ENCODE peak calls at places on chromosomes 11 and 22, in six cellular contexts. F is stomach, X is GM23338, I is H1, A is HCT116, D is sigmoid colon. K is an unnamed sample.

GRCh38 chr11:127888396-127888795 is 699.0 kb downstream of the ETS1 start:
- DNase-seq in F (no peak), X (no peak), I (no peak), A (no peak), D (no peak), K (no peak)

GRCh38 chr11:74634537-74634936 is 42.2 kb downstream of the POLD3 start:
- DNase-seq in F (no peak), X (peak; percentile 4), I (no peak), A (peak; percentile 71), D (no peak), K (no peak)

GRCh38 chr11:62501432-62501891 is 45.1 kb downstream of the AHNAK start:
- DNase-seq in F (peak; percentile 55), X (no peak), I (no peak), A (no peak), D (peak; percentile 80), K (peak; percentile 81)

GRCh38 chr11:61369372-61370348 is 7.5 kb downstream of the TMEM138 start:
- DNase-seq in F (no peak), X (no peak), I (no peak), A (no peak), D (peak; percentile 76), K (peak; percentile 43)

GRCh38 chr11:16945671-16946469 is 68.3 kb downstream of the PLEKHA7 start:
- DNase-seq in F (peak; percentile 73), X (peak; percentile 69), I (peak; percentile 69), A (peak; percentile 51), D (no peak), K (peak; percentile 66)

GRCh38 chr11:110518809-110519514 is 89.2 kb downstream of the FDX1 start:
- DNase-seq in F (no peak), X (no peak), I (no peak), A (no peak), D (no peak), K (no peak)

GRCh38 chr11:47466201-47466600 is 17.3 kb upstream of the RAPSN start:
- DNase-seq in F (no peak), X (no peak), I (no peak), A (no peak), D (no peak), K (no peak)

GRCh38 chr22:50739894-50740293 is 1.9 kb downstream of the ACR start:
- DNase-seq in F (peak; percentile 17), X (no peak), I (no peak), A (no peak), D (no peak), K (no peak)

GRCh38 chr11:7571640-7572000 is 57.8 kb downstream of the PPFIBP2 start:
- DNase-seq in F (peak; percentile 79), X (peak; percentile 92), I (peak; percentile 88), A (peak; percentile 51), D (peak; percentile 73), K (peak; percentile 76)

GRCh38 chr11:123587559-123587958 is 66.9 kb downstream of the SCN3B start:
- DNase-seq in F (peak; percentile 75), X (no peak), I (no peak), A (no peak), D (no peak), K (no peak)

GRCh38 chr11:123593570-123593969 is 60.9 kb downstream of the SCN3B start:
- DNase-seq in F (no peak), X (no peak), I (no peak), A (no peak), D (no peak), K (no peak)

GRCh38 chr11:123588117-123588815 is 66.2 kb downstream of the SCN3B start:
- DNase-seq in F (peak; percentile 84), X (no peak), I (no peak), A (no peak), D (no peak), K (no peak)

GRCh38 chr11:123588863-123589262 is 65.6 kb downstream of the SCN3B start:
- DNase-seq in F (no peak), X (no peak), I (no peak), A (no peak), D (no peak), K (no peak)

DNA sequence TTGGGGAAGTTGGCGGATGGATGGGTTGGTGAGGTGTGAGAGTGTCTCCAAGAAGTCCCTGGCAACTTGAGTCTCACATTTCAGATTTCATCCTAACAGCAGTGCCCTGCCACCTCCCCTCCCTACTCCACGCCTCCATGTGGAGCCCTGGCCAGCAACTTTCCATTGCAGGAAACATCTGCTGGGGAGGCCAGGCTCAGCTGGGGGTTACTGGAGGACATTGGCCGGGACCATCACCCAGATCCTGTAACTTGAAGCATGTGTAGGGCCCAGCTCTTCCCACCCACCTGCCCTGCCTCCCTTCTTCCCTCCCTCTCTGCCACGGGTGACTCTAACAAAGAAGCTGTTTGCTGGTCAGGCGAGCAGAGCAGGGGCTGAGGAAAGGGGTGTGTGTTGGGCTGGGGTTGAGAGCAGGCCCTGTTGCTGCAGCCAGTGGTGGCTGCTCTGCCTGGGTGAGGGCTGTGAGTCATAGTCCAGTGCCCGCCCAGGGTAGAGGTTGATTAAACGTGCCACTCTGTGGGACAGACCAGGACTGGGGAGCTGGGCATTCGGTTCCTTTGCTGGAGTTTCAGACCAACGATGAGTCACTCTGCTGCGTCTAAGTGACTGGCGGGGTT is 64.0 kb downstream of the SCN3B start:
- DNase-seq in F (peak; percentile 91), X (no peak), I (no peak), A (peak; percentile 23), D (no peak), K (no peak)
- H3K27ac ChIP-seq in F (peak overlapping the region; percentile 83), X (no peak overlapping the region), I (no peak overlapping the region), A (peak overlapping the region; percentile 33), D (no peak overlapping the region), K (peak overlapping the region; percentile 9)

DNA sequence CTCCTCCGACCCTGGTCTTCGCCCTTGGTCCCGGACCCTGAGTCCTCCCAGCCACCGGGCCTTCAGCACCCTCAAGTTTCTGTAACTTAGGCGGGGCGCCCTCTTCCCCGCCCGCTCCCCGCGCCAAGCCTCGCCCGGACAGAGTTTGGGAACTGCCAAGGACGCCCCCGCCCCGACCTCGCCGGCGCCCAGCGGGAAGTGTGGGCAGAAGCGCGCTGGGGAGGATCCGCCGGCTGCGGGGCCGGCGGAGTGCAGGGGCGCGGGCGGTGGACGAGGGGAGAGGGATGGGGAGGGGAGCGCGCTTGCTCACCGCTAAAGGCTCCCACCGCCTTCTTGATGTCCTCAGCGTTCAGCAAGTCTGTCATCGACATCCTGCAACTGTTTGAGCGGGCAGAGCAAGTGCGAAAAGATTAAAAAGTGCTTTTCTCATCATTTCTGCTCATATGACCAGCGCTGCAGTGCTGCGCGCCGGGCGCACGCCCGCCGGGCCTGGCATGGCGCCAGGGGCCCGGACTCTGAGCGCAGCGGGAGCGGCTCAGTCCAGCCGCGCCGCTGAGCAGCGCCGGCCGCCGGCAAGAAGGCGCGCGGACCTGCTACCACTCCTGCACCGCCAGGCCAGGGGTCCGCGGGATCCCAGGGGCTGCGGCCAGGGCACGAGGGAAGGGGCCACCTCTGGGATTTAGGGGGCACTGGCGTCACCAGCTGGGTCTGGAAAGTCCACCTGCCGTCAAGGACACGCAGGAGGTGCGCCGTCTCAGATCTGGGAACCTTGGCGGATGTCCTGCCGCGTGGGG is at the start of gene PVALB:
- DNase-seq in F (no peak), X (peak; percentile 62), I (peak; percentile 65), A (no peak), D (no peak), K (no peak)
- TF ChIP-seq POLR2AphosphoS5 in F (no peak), X (no peak), I (no peak), A (no peak), D (no peak), K (no peak)

GRCh38 chr22:42072606-42073330 is 1.3 kb upstream of the PHETA2 start:
- DNase-seq in F (no peak), X (no peak), I (no peak), A (no peak), D (no peak), K (no peak)
- TF ChIP-seq CTCF in F (no peak), X (peak; percentile 10), I (peak; percentile 5), A (no peak), D (no peak), K (no peak)

DNA sequence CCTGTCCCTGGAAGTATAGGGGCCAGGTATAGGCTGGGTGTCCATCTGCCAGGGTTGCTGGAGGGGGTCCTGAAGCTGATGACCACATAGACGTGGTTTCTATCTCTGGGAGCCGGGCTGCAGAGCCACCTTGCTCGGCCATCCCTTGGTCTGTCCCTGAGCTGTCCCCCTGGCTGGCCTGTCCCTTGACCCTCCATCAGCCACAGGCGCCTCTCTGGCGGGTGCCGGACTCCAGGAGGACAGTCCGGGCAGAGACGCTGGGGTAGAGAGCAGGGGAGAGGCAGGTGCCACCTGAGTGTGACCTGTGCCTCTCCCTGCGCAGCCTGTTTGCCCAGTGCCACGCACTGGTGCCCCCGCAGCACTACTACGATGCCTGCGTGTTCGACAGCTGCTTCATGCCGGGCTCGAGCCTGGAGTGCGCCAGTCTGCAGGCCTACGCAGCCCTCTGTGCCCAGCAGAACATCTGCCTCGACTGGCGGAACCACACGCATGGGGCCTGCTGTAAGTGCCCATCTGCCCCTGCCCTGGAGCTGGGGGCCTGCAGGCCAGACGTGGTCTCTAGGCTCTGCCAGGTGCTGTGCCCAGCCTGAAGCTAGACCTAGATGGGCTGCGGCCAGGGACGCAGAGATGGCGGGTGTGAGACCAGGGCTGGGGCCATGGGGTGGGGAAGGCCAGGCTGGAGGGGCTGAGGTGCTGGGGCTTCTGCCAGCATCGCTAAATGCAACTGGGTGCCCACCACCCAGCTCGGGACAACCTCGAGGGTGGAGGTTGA is 29.9 kb downstream of the MUC2 start:
- DNase-seq in F (no peak), X (no peak), I (no peak), A (no peak), D (no peak), K (no peak)
- H3K27ac ChIP-seq in F (no peak overlapping the region), X (no peak overlapping the region), I (no peak overlapping the region), A (no peak overlapping the region), D (no peak overlapping the region), K (no peak overlapping the region)

K was measured in breast epithelium.